ENCODE peak calls at places on chromosomes 7 and 10, in nine cellular contexts. R is H1, A is prostate gland, Z is GM12892, N is spleen, X is upper lobe of left lung, M is stomach, K is K562, F is transverse colon. W is an unnamed sample.

GRCh38 chr7:37432240-37432917 is 16.3 kb downstream of the ELMO1 start:
- DNase-seq in K (no peak), N (no peak), Z (no peak), M (no peak), F (no peak), A (no peak), X (no peak), R (no peak), W (no peak)

GRCh38 chr7:41702635-41703371 is at the start of gene INHBA:
- DNase-seq in A (no peak), Z (no peak), F (no peak), X (no peak), M (no peak), K (no peak), N (no peak), R (no peak), W (no peak)

GRCh38 chr7:102101926-102102325 is 184.7 kb upstream of the SH2B2 start:
- DNase-seq in Z (no peak), R (no peak), N (no peak), K (no peak), X (no peak), F (no peak), A (no peak), M (no peak), W (no peak)

GRCh38 chr10:3452683-3453388 is 280.3 kb upstream of the PITRM1 start:
- DNase-seq in R (no peak), M (no peak), A (no peak), N (no peak), F (no peak), Z (no peak), K (no peak), X (no peak), W (no peak)

GRCh38 chr7:141013345-141013715 is 1.4 kb downstream of the MRPS33 start:
- DNase-seq in N (no peak), F (no peak), R (no peak), Z (no peak), K (no peak), A (no peak), X (no peak), M (no peak), W (no peak)

GRCh38 chr7:33156441-33156840 is 27.1 kb downstream of the BBS9 start:
- DNase-seq in Z (no peak), F (no peak), K (no peak), N (no peak), R (no peak), M (no peak), A (no peak), X (no peak), W (no peak)

GRCh38 chr7:8147004-8147403 is 115.0 kb downstream of the ICA1 start:
- DNase-seq in N (no peak), X (no peak), A (no peak), Z (no peak), M (no peak), R (no peak), K (no peak), F (no peak), W (no peak)

GRCh38 chr10:624605-625334 is 64.7 kb downstream of the DIP2C start:
- DNase-seq in Z (no peak), F (peak), R (peak), A (peak), M (no peak), K (no peak), N (peak), X (peak), W (no peak)

GRCh38 chr7:119196183-119196582 is 971.7 kb downstream of the ANKRD7 start:
- DNase-seq in X (no peak), R (no peak), N (no peak), M (no peak), K (no peak), A (no peak), Z (no peak), F (no peak), W (no peak)

GRCh38 chr10:33434948-33435347 is 100.5 kb upstream of the NRP1 start:
- DNase-seq in X (no peak), Z (no peak), K (no peak), R (no peak), M (no peak), A (no peak), F (no peak), N (no peak), W (no peak)
- TF ChIP-seq POLR2AphosphoS5 in X (no peak), Z (no peak), K (no peak), R (no peak), M (no peak), A (no peak), F (no peak), N (no peak), W (no peak)

DNA sequence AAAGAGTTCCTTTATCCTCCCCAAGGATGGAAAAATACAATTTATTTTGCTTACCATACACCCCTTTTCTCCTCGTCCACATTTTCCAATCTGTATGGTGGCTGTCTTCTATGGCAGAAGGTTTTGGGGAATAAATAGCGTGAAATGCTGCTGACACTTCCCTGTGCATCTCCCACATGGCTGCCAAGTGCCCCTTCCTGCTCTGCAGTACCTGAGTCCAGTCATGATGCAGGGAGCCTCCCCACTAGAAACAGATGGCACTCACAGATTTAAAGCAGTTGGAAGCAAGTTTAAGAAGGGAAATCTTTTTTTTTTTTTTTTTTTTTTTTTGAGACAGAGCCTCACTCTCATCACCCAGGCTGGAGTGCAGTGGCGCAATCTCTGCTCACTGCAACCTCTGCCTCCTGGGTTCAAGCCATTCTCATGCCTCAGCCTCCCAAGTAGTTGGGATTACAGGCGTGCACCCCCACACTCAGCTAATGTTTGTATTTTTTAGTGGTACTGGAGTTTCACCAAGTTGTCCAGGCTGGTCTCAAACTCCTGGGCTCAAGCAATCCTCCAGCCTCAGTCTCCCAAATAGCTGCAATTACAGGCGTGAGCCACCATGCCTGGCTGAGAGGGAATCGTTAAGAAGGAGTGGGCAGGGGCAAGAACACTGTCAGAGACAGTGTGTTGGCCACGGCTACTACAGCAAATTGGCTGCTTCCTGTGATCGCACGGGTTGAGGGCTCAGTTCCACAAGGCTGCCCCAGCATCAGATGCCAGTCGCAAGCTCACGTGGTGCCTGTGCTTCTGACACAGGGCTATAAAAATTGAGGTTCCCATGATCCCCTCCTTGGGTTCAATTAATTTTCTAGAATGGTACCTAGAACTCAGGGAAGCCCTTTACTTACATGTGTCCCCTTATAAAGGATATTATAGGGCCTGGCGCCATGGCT is 5.3 kb upstream of the PILRA start:
- DNase-seq in X (no peak), R (no peak), N (peak), K (no peak), M (no peak), A (no peak), Z (no peak), F (peak), W (no peak)
- TF ChIP-seq POLR2A in X (no peak), R (no peak), N (peak), K (peak), M (no peak), A (no peak), Z (no peak), F (no peak), W (no peak)

GRCh38 chr10:132482090-132482489 is 55.5 kb upstream of the INPP5A start:
- DNase-seq in Z (no peak), A (no peak), K (no peak), X (no peak), F (no peak), R (no peak), M (no peak), N (peak), W (no peak)
- TF ChIP-seq POLR2AphosphoS5 in Z (no peak), A (peak), K (no peak), X (no peak), F (peak), R (no peak), M (peak), N (peak), W (no peak)

DNA sequence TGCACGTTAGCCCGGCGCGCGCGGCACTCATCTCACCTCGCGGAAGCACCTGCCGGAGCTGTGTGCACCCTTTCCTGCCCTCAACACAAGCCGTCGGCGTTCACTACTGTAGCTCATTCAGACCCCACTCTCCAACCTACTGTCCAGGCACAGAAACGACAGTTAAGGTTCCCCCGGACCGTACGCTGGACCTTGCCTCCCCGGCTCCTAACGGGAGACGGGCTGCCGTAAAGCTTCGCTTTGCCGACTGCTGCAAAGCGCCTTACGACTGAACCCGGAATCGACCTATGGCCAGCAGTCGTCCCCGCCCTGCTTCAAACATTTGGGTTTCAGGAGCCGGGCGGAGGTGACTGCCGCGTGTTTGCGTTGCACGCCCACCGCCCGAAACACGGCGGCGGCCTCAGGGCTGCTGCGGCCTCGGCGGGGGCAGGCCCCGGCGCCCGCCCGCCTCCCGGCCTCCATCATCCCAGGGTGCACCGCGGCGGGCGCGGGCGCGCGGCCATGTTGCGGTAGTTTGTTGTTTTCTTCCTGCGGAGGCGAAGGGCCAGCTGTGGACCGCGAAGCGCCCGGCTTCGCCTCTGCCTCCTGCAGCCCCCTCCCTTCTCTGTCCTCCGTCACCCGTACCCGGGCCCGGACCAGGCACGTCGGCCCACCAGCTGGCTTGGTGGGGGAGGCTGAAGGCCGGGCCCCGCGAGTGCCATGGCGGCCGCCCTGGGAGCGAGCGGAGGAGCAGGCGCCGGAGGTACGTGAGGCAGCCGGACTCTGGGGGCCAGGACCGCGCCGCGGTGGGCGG is at the start of gene RBM33:
- DNase-seq in N (peak), X (peak), F (peak), R (peak), Z (peak), K (peak), M (peak), A (peak), W (peak)
- TF ChIP-seq POLR2A in N (no peak), X (peak), F (peak), R (peak), Z (peak), K (peak), M (no peak), A (peak), W (peak)

GRCh38 chr10:69335063-69335587 is 56.8 kb downstream of the HK1 start:
- DNase-seq in N (peak), A (no peak), M (no peak), F (peak), R (no peak), K (peak), Z (peak), X (peak), W (no peak)
- TF ChIP-seq POLR2AphosphoS5 in N (peak), A (no peak), M (no peak), F (no peak), R (no peak), K (no peak), Z (no peak), X (no peak), W (no peak)